ENCODE peak calls at places on chromosomes 1 and 21, in ten cellular contexts. G is GM20000; T is CD8-positive, alpha-beta T cell; R is activated T-cell treated with anti-CD3 and anti-CD28 coated beads, Interleukin-2, amount 50 U/mL, for 48 hours; S is NCI-H510A treated with DMSO at 0.1 percent for 48 hours; D is T follicular helper cell; J is stimulated activated CD8-positive, alpha-beta memory T cell treated with anti-CD3 and anti-CD28 coated beads, Interleukin-2, amount 100 ng/mL, for 48 hours; X is NCI-H524 treated with DMSO at 0.1 percent for 48 hours; C is renal cortical epithelial cell; K is activated naive CD4-positive, alpha-beta T cell. E is an unnamed sample.
A peak's percentile ranks its signal among the peaks of the same experiment; 100 is the strongest.

GRCh38 chr1:181159451-181160151 is 71.1 kb downstream of the IER5 start:
- DNase-seq in S (no peak), G (no peak), X (no peak), D (peak; percentile 20), J (no peak), K (no peak), C (no peak), T (peak; percentile 63), R (peak; percentile 68), E (peak; percentile 70)

GRCh38 chr1:222592171-222592570 is 2.4 kb upstream of the TAF1A start:
- DNase-seq in G (no peak), C (peak; percentile 34), R (no peak), S (no peak), K (no peak), X (no peak), T (no peak), J (no peak), D (no peak), E (no peak)

GRCh38 chr1:32307313-32307712 is 15.4 kb downstream of the HDAC1 start:
- DNase-seq in S (no peak), G (no peak), X (no peak), T (no peak), C (no peak), D (no peak), J (no peak), K (no peak), R (no peak), E (no peak)

GRCh38 chr1:245648749-245649517 is 494.1 kb downstream of the KIF26B start:
- DNase-seq in C (no peak), S (no peak), D (no peak), J (peak; percentile 1), T (no peak), X (no peak), G (no peak), R (peak; percentile 31), K (no peak), E (no peak)

GRCh38 chr21:44285547-44285992 is at the start of gene AIRE:
- DNase-seq in T (no peak), K (no peak), G (no peak), S (no peak), J (no peak), C (no peak), X (no peak), D (no peak), R (no peak), E (peak; percentile 44)

GRCh38 chr1:38138498-38139233 is 92.1 kb upstream of the POU3F1 start:
- DNase-seq in G (no peak), R (no peak), K (no peak), T (no peak), D (no peak), S (no peak), J (no peak), C (peak; percentile 97), X (no peak), E (peak; percentile 66)

GRCh38 chr1:72516264-72516663 is 233.9 kb upstream of the NEGR1 start:
- DNase-seq in J (no peak), R (no peak), C (no peak), X (no peak), D (no peak), G (no peak), S (no peak), T (no peak), K (no peak), E (no peak)

GRCh38 chr1:236494586-236495207 is 29.1 kb upstream of the LGALS8 start:
- DNase-seq in T (no peak), J (no peak), C (peak; percentile 53), X (no peak), R (no peak), K (no peak), G (no peak), S (no peak), D (no peak), E (no peak)

GRCh38 chr1:241499910-241500309 is 19.6 kb downstream of the FH start:
- DNase-seq in G (no peak), S (peak; percentile 17), D (no peak), K (no peak), J (no peak), T (no peak), R (no peak), C (peak; percentile 59), X (no peak), E (peak; percentile 19)

GRCh38 chr1:31976401-31976800 is 37.3 kb upstream of the KHDRBS1 start:
- DNase-seq in D (no peak), X (no peak), K (no peak), T (no peak), C (peak; percentile 66), R (no peak), J (no peak), S (no peak), G (no peak), E (no peak)

GRCh38 chr1:105914403-105914802 is 1142.1 kb upstream of the PRMT6 start:
- DNase-seq in T (no peak), S (peak; percentile 89), G (no peak), D (no peak), X (no peak), R (no peak), C (no peak), K (no peak), J (no peak), E (no peak)

GRCh38 chr21:41429925-41430491 is 4.0 kb downstream of the MX1 start:
- DNase-seq in J (no peak), G (no peak), D (no peak), X (no peak), R (peak; percentile 3), K (no peak), S (no peak), C (no peak), T (no peak), E (no peak)

GRCh38 chr1:228006793-228007053 is at the start of gene WNT3A:
- DNase-seq in R (no peak), X (no peak), C (no peak), J (no peak), D (no peak), K (no peak), S (no peak), G (no peak), T (no peak), E (no peak)

GRCh38 chr1:73701816-73702215 is 496.2 kb downstream of the LRRIQ3 start:
- DNase-seq in C (no peak), S (no peak), K (no peak), T (no peak), D (no peak), G (no peak), R (no peak), X (no peak), J (no peak), E (no peak)

GRCh38 chr1:39509360-39510009 is 18.0 kb downstream of the BMP8A start:
- DNase-seq in K (no peak), C (no peak), X (no peak), S (no peak), G (peak; percentile 53), T (no peak), R (peak; percentile 52), D (no peak), J (no peak), E (peak; percentile 52)

GRCh38 chr1:232226197-232226681 is 403.7 kb downstream of the SIPA1L2 start:
- DNase-seq in C (peak; percentile 76), G (no peak), K (no peak), T (peak; percentile 35), R (peak; percentile 33), X (no peak), S (peak; percentile 56), J (no peak), D (no peak), E (no peak)

GRCh38 chr1:228411548-228412430 is 4.9 kb downstream of the TRIM17 start:
- DNase-seq in D (no peak), R (no peak), X (no peak), C (no peak), T (no peak), G (no peak), K (no peak), J (no peak), S (no peak), E (no peak)

GRCh38 chr1:203320546-203321272 is 15.4 kb downstream of the BTG2 start:
- DNase-seq in R (peak; percentile 56), J (no peak), D (peak; percentile 74), K (no peak), T (peak; percentile 88), C (no peak), S (peak; percentile 95), X (peak; percentile 66), G (peak; percentile 69), E (peak; percentile 92)

GRCh38 chr21:15423676-15424445 is 305.9 kb upstream of the USP25 start:
- DNase-seq in R (no peak), D (no peak), S (no peak), X (no peak), K (no peak), J (no peak), G (no peak), C (no peak), T (no peak), E (no peak)

GRCh38 chr1:63592536-63593302 is 492 bp upstream of the PGM1 start:
- DNase-seq in R (no peak), K (no peak), D (no peak), C (peak; percentile 51), G (no peak), J (no peak), X (no peak), S (peak; percentile 78), T (no peak), E (peak; percentile 25)

GRCh38 chr1:70719164-70719563 is 308.1 kb downstream of the CTH start:
- DNase-seq in D (no peak), R (no peak), X (no peak), G (no peak), K (no peak), C (no peak), J (no peak), T (no peak), S (no peak), E (no peak)

GRCh38 chr1:220789532-220790147 is 2.9 kb downstream of the MTARC1 start:
- DNase-seq in G (no peak), C (peak; percentile 38), D (no peak), S (no peak), T (no peak), R (no peak), X (no peak), J (no peak), K (no peak), E (no peak)

E was measured in mucosa of descending colon.